ENCODE peak calls at places on chromosomes 5 and 9, in four cellular contexts. K is HepG2, J is A549, U is K562. R is an unnamed sample.

GRCh38 chr9:113131689-113132151 is 19.1 kb upstream of the SLC31A2 start:
- DNase-seq in U (peak), K (no peak), J (no peak), R (no peak)

GRCh38 chr5:9348296-9348996 is 197.4 kb downstream of the SEMA5A start:
- DNase-seq in K (no peak), U (no peak), J (no peak), R (no peak)

GRCh38 chr5:69281114-69281513 is 46.4 kb downstream of the CDK7 start:
- DNase-seq in J (no peak), U (no peak), K (no peak), R (no peak)

GRCh38 chr9:34326690-34327089 is 2.4 kb downstream of the KIF24 start:
- DNase-seq in K (no peak), J (no peak), U (no peak), R (no peak)

GRCh38 chr5:168708301-168708695 is 129.1 kb upstream of the PANK3 start:
- DNase-seq in K (no peak), U (no peak), J (no peak), R (no peak)

GRCh38 chr5:79853676-79854418 is 137.2 kb downstream of the MTX3 start:
- DNase-seq in J (peak), K (peak), U (peak), R (no peak)

GRCh38 chr9:126705311-126705766 is 91.6 kb downstream of the LMX1B start:
- DNase-seq in J (peak), U (peak), K (peak), R (no peak)

GRCh38 chr5:142866563-142867275 is 96.5 kb downstream of the ARHGAP26 start:
- DNase-seq in J (peak), K (peak), U (peak), R (peak)

GRCh38 chr5:76926329-76927105 is 26.3 kb upstream of the CRHBP start:
- DNase-seq in U (no peak), J (no peak), K (no peak), R (no peak)

GRCh38 chr9:93663877-93664548 is 87.6 kb downstream of the PHF2 start:
- DNase-seq in J (no peak), K (no peak), U (no peak), R (no peak)

GRCh38 chr9:18865542-18865941 is 167.5 kb downstream of the SAXO1 start:
- DNase-seq in K (no peak), U (no peak), J (no peak), R (no peak)

GRCh38 chr9:132873403-132873802 is 4.7 kb downstream of the AK8 start:
- DNase-seq in U (no peak), J (no peak), K (no peak), R (no peak)

GRCh38 chr9:109903515-109904138 is 123.6 kb downstream of the PALM2AKAP2 start:
- DNase-seq in K (peak), J (peak), U (peak), R (no peak)

GRCh38 chr5:132079619-132080018 is 6.0 kb downstream of the CSF2 start:
- DNase-seq in U (no peak), J (no peak), K (no peak), R (no peak)

GRCh38 chr5:149517461-149518122 is 33.6 kb downstream of the CSNK1A1 start:
- DNase-seq in U (no peak), J (peak), K (no peak), R (no peak)

GRCh38 chr5:80569961-80570786 is at the start of gene ANKRD34B:
- DNase-seq in K (no peak), J (peak), U (no peak), R (no peak)

GRCh38 chr9:116233160-116233530 is 79.6 kb downstream of the PAPPA start:
- DNase-seq in U (no peak), J (peak), K (no peak), R (no peak)

GRCh38 chr9:92538541-92538940 is 2.8 kb upstream of the ECM2 start:
- DNase-seq in J (no peak), K (no peak), U (no peak), R (no peak)

GRCh38 chr9:124345751-124346281 is 69.4 kb downstream of the PSMB7 start:
- DNase-seq in K (no peak), J (no peak), U (no peak), R (no peak)

GRCh38 chr5:56185777-56186311 is 47.3 kb downstream of the ANKRD55 start:
- DNase-seq in J (peak), K (no peak), U (no peak), R (no peak)

GRCh38 chr5:66442951-66443445 is 153.2 kb upstream of the MAST4 start:
- DNase-seq in K (no peak), U (no peak), J (no peak), R (no peak)

GRCh38 chr5:76521240-76521758 is 101.9 kb downstream of the F2RL2 start:
- DNase-seq in J (no peak), U (no peak), K (no peak), R (no peak)

GRCh38 chr9:9790216-9790872 is 822.5 kb downstream of the PTPRD start:
- DNase-seq in K (peak), U (peak), J (peak), R (no peak)

GRCh38 chr9:93368437-93368836 is 83.0 kb upstream of the FAM120A start:
- DNase-seq in J (no peak), K (no peak), U (no peak), R (no peak)

GRCh38 chr5:125552486-125552885 is 806.0 kb upstream of the ZNF608 start:
- DNase-seq in U (no peak), K (no peak), J (no peak), R (no peak)

GRCh38 chr5:159104759-159105317 is 5.1 kb upstream of the EBF1 start:
- DNase-seq in U (no peak), K (no peak), J (no peak), R (no peak)

GRCh38 chr5:133149333-133149732 is 97.5 kb downstream of the HSPA4 start:
- DNase-seq in U (no peak), K (no peak), J (no peak), R (no peak)

GRCh38 chr5:173472164-173472563 is 143.9 kb upstream of the STC2 start:
- DNase-seq in J (peak), U (no peak), K (peak), R (no peak)

GRCh38 chr9:75624984-75625383 is 265.5 kb upstream of the PCSK5 start:
- DNase-seq in K (no peak), U (no peak), J (no peak), R (no peak)

GRCh38 chr9:134064711-134065110 is 3.1 kb downstream of the BRD3 start:
- DNase-seq in K (no peak), U (no peak), J (no peak), R (no peak)

GRCh38 chr9:134061688-134062371 is 6.0 kb downstream of the BRD3 start:
- DNase-seq in U (no peak), K (no peak), J (no peak), R (no peak)

GRCh38 chr9:134062461-134063087 is 5.3 kb downstream of the BRD3 start:
- DNase-seq in J (no peak), U (no peak), K (no peak), R (no peak)

GRCh38 chr9:134063876-134064450 is 3.9 kb downstream of the BRD3 start:
- DNase-seq in U (no peak), J (no peak), K (no peak), R (no peak)

GRCh38 chr9:134063088-134063875 is 4.5 kb downstream of the BRD3 start:
- DNase-seq in U (no peak), J (no peak), K (no peak), R (no peak)
- TF ChIP-seq CHD4 in U (no peak), J (no peak), K (no peak), R (no peak)

GRCh38 chr9:89466451-89467277 is 31.2 kb downstream of the SEMA4D start:
- DNase-seq in U (no peak), K (no peak), J (no peak), R (peak)

GRCh38 chr9:89462817-89463216 is 35.1 kb downstream of the SEMA4D start:
- DNase-seq in K (no peak), J (no peak), U (no peak), R (no peak)

GRCh38 chr9:89465726-89466308 is 32.1 kb downstream of the SEMA4D start:
- DNase-seq in J (no peak), U (no peak), K (no peak), R (no peak)

GRCh38 chr9:89463986-89464901 is 33.7 kb downstream of the SEMA4D start:
- DNase-seq in K (no peak), J (no peak), U (no peak), R (peak)

DNA sequence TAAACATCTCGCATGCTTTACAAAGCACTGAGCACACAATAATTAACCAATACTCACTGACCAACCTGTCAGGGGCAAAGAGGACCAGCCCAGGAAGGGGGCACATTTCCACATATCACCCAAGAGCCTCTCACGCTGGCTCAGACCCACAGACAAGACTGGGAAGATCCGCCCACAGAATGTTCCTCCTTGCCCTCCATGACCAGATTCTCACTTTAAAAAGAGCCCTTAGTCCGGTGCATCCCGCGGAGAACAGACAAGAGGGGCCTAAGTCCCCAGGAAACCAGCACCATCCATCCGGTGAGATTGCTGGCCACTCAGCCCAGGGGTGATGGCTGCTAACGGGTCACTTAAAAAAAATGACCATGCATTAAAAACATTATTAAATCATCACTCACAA is 32.9 kb downstream of the SEMA4D start:
- DNase-seq in K (no peak), U (no peak), J (no peak), R (no peak)
- TF ChIP-seq CHD4 in K (no peak), U (no peak), J (no peak), R (no peak)

GRCh38 chr9:3386753-3387152 is 139.0 kb downstream of the RFX3 start:
- DNase-seq in U (no peak), J (no peak), K (no peak), R (no peak)

GRCh38 chr9:3385871-3386270 is 139.9 kb downstream of the RFX3 start:
- DNase-seq in K (no peak), U (no peak), J (no peak), R (peak)

GRCh38 chr9:3391414-3391813 is 134.4 kb downstream of the RFX3 start:
- DNase-seq in K (no peak), U (no peak), J (no peak), R (no peak)
- TF ChIP-seq CHD4 in K (no peak), U (no peak), J (no peak), R (no peak)

GRCh38 chr5:7185742-7186141 is 210.2 kb upstream of the ADCY2 start:
- DNase-seq in K (no peak), U (no peak), J (no peak), R (no peak)

GRCh38 chr5:7186818-7187217 is 209.1 kb upstream of the ADCY2 start:
- DNase-seq in J (no peak), K (no peak), U (no peak), R (no peak)

GRCh38 chr5:7190727-7191126 is 205.2 kb upstream of the ADCY2 start:
- DNase-seq in U (no peak), J (no peak), K (no peak), R (no peak)
- TF ChIP-seq CHD4 in U (no peak), J (no peak), K (no peak), R (no peak)

DNA sequence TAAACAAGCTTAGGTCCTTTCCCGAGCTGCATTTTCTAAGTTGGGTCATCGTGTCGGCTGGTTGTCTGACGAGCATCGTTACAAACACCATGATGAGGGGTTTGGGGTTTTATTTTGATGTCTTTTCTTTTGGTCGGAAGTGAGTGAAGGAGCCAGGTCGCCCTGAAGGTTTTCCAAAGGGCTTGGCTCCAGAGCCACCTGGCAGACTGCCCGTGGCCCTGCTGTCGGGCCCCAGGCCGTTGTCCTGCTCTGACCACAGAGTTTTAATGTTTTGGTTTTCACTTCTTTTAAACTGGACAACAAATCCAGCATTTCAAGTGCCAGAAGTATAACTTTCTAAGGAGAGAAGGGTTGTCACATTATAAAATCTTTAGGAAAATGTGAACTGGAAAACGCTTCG is 42.3 kb downstream of the TENT4A start:
- DNase-seq in J (no peak), K (no peak), U (no peak), R (no peak)
- TF ChIP-seq CHD4 in J (no peak), K (no peak), U (no peak), R (no peak)

DNA sequence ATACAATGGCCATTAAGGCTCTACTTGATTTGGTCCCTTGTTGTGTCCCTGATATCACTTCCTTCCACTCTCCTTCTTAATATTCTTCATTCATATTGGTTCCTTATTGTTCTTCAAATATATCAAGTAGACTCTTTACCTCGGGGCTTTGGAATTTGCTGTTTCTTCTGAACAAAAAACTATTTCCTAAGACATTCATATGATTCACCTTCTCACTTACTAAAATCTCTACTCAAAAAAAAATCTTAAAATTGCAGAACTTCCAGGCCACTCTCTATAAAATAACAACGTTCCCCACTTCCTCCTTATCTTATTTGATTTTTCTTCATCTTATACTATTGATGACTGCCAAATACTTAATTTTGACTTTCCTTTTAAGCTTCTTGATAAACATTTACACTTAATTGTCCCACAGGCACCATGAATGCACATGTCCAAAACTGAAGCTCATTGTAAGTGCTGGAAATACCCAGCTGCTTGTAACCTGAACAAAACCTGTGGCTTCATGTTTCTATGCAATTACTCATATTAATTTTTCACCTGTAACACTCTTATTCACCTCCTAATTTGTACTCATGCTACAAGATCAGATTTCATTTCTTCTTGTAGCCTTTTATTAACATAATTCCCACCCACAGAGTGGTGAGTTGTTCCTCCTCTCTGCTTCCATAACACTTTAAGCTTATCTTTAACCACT is 58.4 kb upstream of the NUDT12 start:
- DNase-seq in U (no peak), K (no peak), J (no peak), R (no peak)
- TF ChIP-seq CHD4 in U (no peak), K (no peak), J (no peak), R (no peak)

GRCh38 chr9:119095072-119095471 is 274.2 kb downstream of the BRINP1 start:
- DNase-seq in J (no peak), U (no peak), K (no peak), R (no peak)

GRCh38 chr9:119092125-119092524 is 277.1 kb downstream of the BRINP1 start:
- DNase-seq in U (no peak), K (no peak), J (no peak), R (no peak)

GRCh38 chr9:119091074-119091473 is 278.2 kb downstream of the BRINP1 start:
- DNase-seq in U (no peak), J (no peak), K (no peak), R (no peak)

DNA sequence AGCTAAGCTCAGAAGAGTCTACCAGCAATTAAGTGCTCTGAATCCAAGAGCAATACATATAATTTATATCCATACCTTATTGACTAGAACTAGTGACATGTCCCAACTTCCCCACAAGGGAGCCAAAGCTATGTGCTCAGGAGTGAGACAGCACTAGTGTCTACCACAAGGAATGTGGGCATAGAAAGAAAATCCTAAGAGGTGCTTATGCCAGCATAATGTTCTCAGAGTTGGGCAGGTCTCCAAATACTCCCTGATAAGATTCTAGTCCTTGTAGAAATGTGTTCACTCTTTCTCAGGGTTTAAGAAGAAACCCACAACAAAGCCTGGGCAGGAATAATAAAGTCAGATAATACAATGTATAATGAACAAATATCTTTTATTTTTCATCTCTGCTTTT is 275.1 kb downstream of the BRINP1 start:
- DNase-seq in J (no peak), K (no peak), U (no peak), R (no peak)
- TF ChIP-seq CHD4 in J (no peak), K (no peak), U (no peak), R (no peak)

GRCh38 chr5:37836173-37837100 is 3.4 kb downstream of the GDNF start:
- DNase-seq in K (no peak), U (no peak), J (no peak), R (no peak)
- TF ChIP-seq CHD4 in K (no peak), U (no peak), J (no peak), R (no peak)

R was measured in GM12878.